ENCODE peak calls at places on chromosome X, in ten cellular contexts. E, O, A, Y, N, R, J, D, Q and C are unnamed samples.

GRCh38 chrX:56588397-56589188 is 25.2 kb downstream of the UBQLN2 start:
- DNase-seq in E (no peak), O (no peak), A (no peak), Y (no peak), N (no peak), R (no peak), J (no peak), D (no peak), Q (no peak), C (no peak)

GRCh38 chrX:7891928-7892327 is 35.3 kb downstream of the PNPLA4 start:
- DNase-seq in E (peak), O (no peak), A (no peak), Y (no peak), N (no peak), R (no peak), J (no peak), D (peak), Q (no peak), C (no peak)

GRCh38 chrX:130300010-130300282 is 31.2 kb upstream of the ZNF280C start:
- DNase-seq in E (no peak), O (no peak), A (no peak), Y (no peak), N (no peak), R (no peak), J (no peak), D (no peak), Q (no peak), C (no peak)

GRCh38 chrX:16822723-16823122 is 36.5 kb downstream of the TXLNG start:
- DNase-seq in E (no peak), O (no peak), A (peak), Y (no peak), N (no peak), R (no peak), J (peak), D (peak), Q (no peak), C (no peak)

GRCh38 chrX:21734175-21734574 is 23.7 kb downstream of the SMPX start:
- DNase-seq in E (no peak), O (no peak), A (no peak), Y (no peak), N (no peak), R (no peak), J (no peak), D (no peak), Q (no peak), C (no peak)

GRCh38 chrX:27619975-27620374 is 29.8 kb downstream of the DCAF8L2 start:
- DNase-seq in E (no peak), O (no peak), A (peak), Y (peak), N (no peak), R (no peak), J (peak), D (peak), Q (no peak), C (no peak)

GRCh38 chrX:24216037-24216436 is 66.5 kb downstream of the ZFX start:
- DNase-seq in E (no peak), O (no peak), A (no peak), Y (no peak), N (no peak), R (no peak), J (no peak), D (no peak), Q (no peak), C (no peak)

GRCh38 chrX:19046343-19047215 is 62.7 kb upstream of the PHKA2 start:
- DNase-seq in E (no peak), O (no peak), A (peak), Y (peak), N (no peak), R (no peak), J (no peak), D (peak), Q (no peak), C (no peak)

GRCh38 chrX:96361844-96362243 is 322.8 kb upstream of the DIAPH2 start:
- DNase-seq in E (no peak), O (no peak), A (no peak), Y (no peak), N (no peak), R (no peak), J (no peak), D (no peak), Q (no peak), C (no peak)

GRCh38 chrX:2451456-2452316 is 49.1 kb downstream of the DHRSX start:
- DNase-seq in E (no peak), O (no peak), A (peak), Y (peak), N (no peak), R (no peak), J (peak), D (peak), Q (peak), C (no peak)

GRCh38 chrX:129653985-129654651 is 638 bp downstream of the APLN start:
- DNase-seq in E (no peak), O (peak), A (no peak), Y (peak), N (peak), R (no peak), J (no peak), D (peak), Q (no peak), C (no peak)

GRCh38 chrX:64456828-64457227 is 61.6 kb upstream of the MTMR8 start:
- DNase-seq in E (no peak), O (no peak), A (no peak), Y (no peak), N (no peak), R (no peak), J (no peak), D (no peak), Q (no peak), C (no peak)

GRCh38 chrX:33062016-33062415 is 149.3 kb downstream of the DMD start:
- DNase-seq in E (no peak), O (no peak), A (no peak), Y (no peak), N (no peak), R (no peak), J (no peak), D (no peak), Q (no peak), C (no peak)

GRCh38 chrX:123088331-123088730 is 95.7 kb upstream of the GRIA3 start:
- DNase-seq in E (no peak), O (no peak), A (peak), Y (no peak), N (no peak), R (no peak), J (no peak), D (no peak), Q (no peak), C (no peak)

GRCh38 chrX:18441780-18442367 is 16.5 kb downstream of the CDKL5 start:
- DNase-seq in E (no peak), O (no peak), A (no peak), Y (no peak), N (no peak), R (no peak), J (no peak), D (no peak), Q (no peak), C (no peak)

GRCh38 chrX:1853916-1854315 is 239.1 kb downstream of the ASMT start:
- DNase-seq in E (no peak), O (no peak), A (no peak), Y (no peak), N (no peak), R (no peak), J (no peak), D (no peak), Q (no peak), C (no peak)

GRCh38 chrX:18906286-18906685 is 77.6 kb downstream of the PHKA2 start:
- DNase-seq in E (no peak), O (no peak), A (no peak), Y (no peak), N (no peak), R (no peak), J (no peak), D (no peak), Q (no peak), C (no peak)

GRCh38 chrX:118521435-118521834 is 25.8 kb downstream of the DOCK11 start:
- DNase-seq in E (no peak), O (no peak), A (peak), Y (no peak), N (no peak), R (no peak), J (peak), D (peak), Q (no peak), C (no peak)

GRCh38 chrX:41419082-41419481 is 28.1 kb upstream of the NYX start:
- DNase-seq in E (no peak), O (no peak), A (no peak), Y (no peak), N (no peak), R (no peak), J (no peak), D (no peak), Q (no peak), C (no peak)

GRCh38 chrX:109374276-109374960 is 107.5 kb downstream of the GUCY2F start:
- DNase-seq in E (no peak), O (no peak), A (peak), Y (no peak), N (no peak), R (no peak), J (no peak), D (no peak), Q (no peak), C (no peak)

GRCh38 chrX:107712231-107713204 is 63.1 kb downstream of the TSC22D3 start:
- DNase-seq in E (no peak), O (no peak), A (peak), Y (no peak), N (no peak), R (no peak), J (peak), D (peak), Q (no peak), C (no peak)

GRCh38 chrX:20270557-20270880 is 3.8 kb upstream of the RPS6KA3 start:
- DNase-seq in E (no peak), O (no peak), A (peak), Y (no peak), N (no peak), R (no peak), J (peak), D (peak), Q (no peak), C (no peak)

GRCh38 chrX:113058634-113059033 is 218.0 kb upstream of the AMOT start:
- DNase-seq in E (no peak), O (no peak), A (no peak), Y (no peak), N (no peak), R (no peak), J (no peak), D (no peak), Q (no peak), C (no peak)

GRCh38 chrX:9279271-9279596 is 185.6 kb upstream of the TBL1X start:
- DNase-seq in E (no peak), O (no peak), A (peak), Y (no peak), N (no peak), R (no peak), J (peak), D (peak), Q (no peak), C (no peak)

GRCh38 chrX:134929813-134930212 is 61.0 kb upstream of the SMIM10 start:
- DNase-seq in E (no peak), O (no peak), A (no peak), Y (no peak), N (no peak), R (no peak), J (no peak), D (no peak), Q (no peak), C (no peak)

GRCh38 chrX:153646620-153647373 is at the start of gene DUSP9:
- DNase-seq in E (no peak), O (no peak), A (peak), Y (peak), N (peak), R (peak), J (peak), D (peak), Q (no peak), C (peak)

GRCh38 chrX:7108995-7109634 is 38.4 kb upstream of the STS start:
- DNase-seq in E (no peak), O (no peak), A (peak), Y (no peak), N (no peak), R (no peak), J (peak), D (no peak), Q (no peak), C (peak)

GRCh38 chrX:129755779-129756650 is 17.2 kb downstream of the XPNPEP2 start:
- DNase-seq in E (no peak), O (no peak), A (no peak), Y (peak), N (no peak), R (no peak), J (no peak), D (no peak), Q (no peak), C (no peak)

GRCh38 chrX:55919367-55920221 is 202.0 kb downstream of the RRAGB start:
- DNase-seq in E (no peak), O (no peak), A (no peak), Y (no peak), N (no peak), R (no peak), J (no peak), D (no peak), Q (no peak), C (no peak)

GRCh38 chrX:11577603-11578002 is 88.1 kb downstream of the ARHGAP6 start:
- DNase-seq in E (no peak), O (no peak), A (no peak), Y (no peak), N (no peak), R (no peak), J (no peak), D (no peak), Q (no peak), C (no peak)

GRCh38 chrX:148416931-148417330 is 83.5 kb upstream of the AFF2 start:
- DNase-seq in E (no peak), O (no peak), A (peak), Y (no peak), N (no peak), R (no peak), J (peak), D (no peak), Q (no peak), C (no peak)

GRCh38 chrX:135185795-135186443 is 14.7 kb upstream of the CT55 start:
- DNase-seq in E (peak), O (no peak), A (peak), Y (peak), N (peak), R (no peak), J (peak), D (peak), Q (peak), C (peak)

GRCh38 chrX:107775734-107776511 is at the start of gene TSC22D3:
- DNase-seq in E (peak), O (peak), A (peak), Y (peak), N (peak), R (peak), J (peak), D (peak), Q (no peak), C (peak)

GRCh38 chrX:47191806-47192401 is 1.7 kb upstream of the UBA1 start:
- DNase-seq in E (no peak), O (no peak), A (no peak), Y (peak), N (no peak), R (no peak), J (no peak), D (no peak), Q (no peak), C (no peak)

GRCh38 chrX:105698386-105698785 is 124.0 kb upstream of the NRK start:
- DNase-seq in E (no peak), O (no peak), A (peak), Y (no peak), N (no peak), R (no peak), J (no peak), D (peak), Q (no peak), C (no peak)

GRCh38 chrX:105703876-105704275 is 118.5 kb upstream of the NRK start:
- DNase-seq in E (no peak), O (no peak), A (no peak), Y (no peak), N (no peak), R (no peak), J (no peak), D (no peak), Q (no peak), C (no peak)

GRCh38 chrX:105706041-105706440 is 116.3 kb upstream of the NRK start:
- DNase-seq in E (no peak), O (no peak), A (peak), Y (no peak), N (no peak), R (no peak), J (peak), D (peak), Q (no peak), C (no peak)

GRCh38 chrX:105700316-105700715 is 122.0 kb upstream of the NRK start:
- DNase-seq in E (no peak), O (no peak), A (no peak), Y (no peak), N (no peak), R (no peak), J (no peak), D (no peak), Q (no peak), C (no peak)

DNA sequence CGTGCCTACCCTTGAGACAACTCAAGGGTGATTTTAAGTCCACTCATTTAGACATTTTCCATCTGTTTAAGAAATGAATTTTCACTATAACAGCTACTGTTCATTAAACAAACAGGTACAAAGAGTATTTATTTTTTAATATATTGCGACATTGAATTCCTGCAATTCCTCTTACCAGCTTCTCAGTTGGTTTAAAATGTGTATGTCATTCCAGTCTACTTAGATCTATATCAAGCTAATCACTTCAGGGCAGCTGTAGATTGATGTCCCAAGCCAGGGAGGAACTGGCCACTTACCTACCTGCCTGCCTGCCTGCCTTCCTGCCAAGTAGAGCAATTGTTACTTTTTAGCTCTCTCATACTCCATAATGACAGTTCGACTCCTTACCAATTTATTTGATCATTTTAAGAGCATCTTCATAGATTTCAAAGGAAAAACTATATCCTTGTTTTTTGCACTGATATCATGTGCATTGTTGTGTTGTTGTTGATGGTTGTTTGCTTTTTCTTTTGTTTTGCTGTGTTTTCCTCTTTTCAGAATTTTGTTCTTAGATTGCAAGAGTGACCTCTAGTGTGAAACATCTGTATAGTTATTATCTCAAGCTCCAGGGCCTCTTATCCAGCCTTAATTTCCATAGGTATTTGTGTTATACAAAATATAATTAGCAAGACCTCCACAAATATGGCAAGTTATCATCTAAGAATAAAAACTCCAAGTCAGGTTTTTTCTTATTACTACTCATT is 120.9 kb upstream of the NRK start:
- DNase-seq in E (no peak), O (no peak), A (peak), Y (peak), N (no peak), R (no peak), J (peak), D (peak), Q (no peak), C (no peak)
- TF ChIP-seq CTCF in E (peak), O (peak), A (peak), Y (no peak), N (no peak), R (peak), J (peak), D (peak), Q (no peak), C (no peak)

DNA sequence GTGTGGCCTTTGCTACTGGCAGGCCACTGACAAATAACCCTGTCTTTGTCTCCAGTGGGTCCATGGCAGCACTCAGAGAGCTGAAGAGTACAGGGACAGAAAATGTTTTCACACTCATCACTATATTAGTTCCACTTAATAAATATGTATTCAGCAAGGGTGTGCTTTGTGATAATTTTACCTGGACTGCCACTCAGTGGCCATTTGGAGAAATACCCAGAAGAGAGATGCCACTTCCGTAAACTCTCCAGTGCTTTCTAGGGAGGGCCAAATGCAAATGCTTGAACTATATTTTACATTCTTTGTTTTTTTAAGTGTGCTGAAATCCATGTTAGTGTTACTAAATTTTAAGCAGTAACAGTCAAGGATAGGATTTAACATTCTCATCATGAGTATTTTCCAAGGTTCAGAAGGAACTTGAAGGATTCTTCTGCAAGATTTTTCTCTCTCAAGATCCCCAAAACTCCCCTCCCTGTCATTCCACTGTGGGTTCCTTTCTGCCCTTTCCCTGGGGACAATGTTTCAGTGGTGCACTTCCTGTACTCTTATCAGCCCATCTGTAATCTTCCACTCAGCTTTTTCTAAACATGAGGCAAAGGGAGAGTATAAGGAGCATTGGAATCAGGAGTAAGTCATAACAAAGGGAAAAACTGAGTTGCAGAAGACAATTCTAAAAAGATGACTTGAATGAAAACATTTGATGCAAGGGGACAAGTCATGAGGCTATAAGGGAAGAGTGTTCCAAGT is 46.0 kb downstream of the TFDP3 start:
- DNase-seq in E (no peak), O (no peak), A (peak), Y (peak), N (no peak), R (no peak), J (peak), D (peak), Q (no peak), C (no peak)
- TF ChIP-seq CTCF in E (peak), O (peak), A (no peak), Y (peak), N (peak), R (peak), J (peak), D (peak), Q (no peak), C (peak)

GRCh38 chrX:30493348-30493747 is 84.2 kb downstream of the TASL start:
- DNase-seq in E (no peak), O (no peak), A (no peak), Y (no peak), N (no peak), R (no peak), J (no peak), D (no peak), Q (no peak), C (no peak)

GRCh38 chrX:30483996-30484395 is 93.6 kb downstream of the TASL start:
- DNase-seq in E (no peak), O (no peak), A (no peak), Y (no peak), N (no peak), R (no peak), J (no peak), D (no peak), Q (no peak), C (no peak)

GRCh38 chrX:30489323-30489722 is 88.2 kb downstream of the TASL start:
- DNase-seq in E (no peak), O (no peak), A (no peak), Y (peak), N (no peak), R (no peak), J (no peak), D (no peak), Q (no peak), C (no peak)

DNA sequence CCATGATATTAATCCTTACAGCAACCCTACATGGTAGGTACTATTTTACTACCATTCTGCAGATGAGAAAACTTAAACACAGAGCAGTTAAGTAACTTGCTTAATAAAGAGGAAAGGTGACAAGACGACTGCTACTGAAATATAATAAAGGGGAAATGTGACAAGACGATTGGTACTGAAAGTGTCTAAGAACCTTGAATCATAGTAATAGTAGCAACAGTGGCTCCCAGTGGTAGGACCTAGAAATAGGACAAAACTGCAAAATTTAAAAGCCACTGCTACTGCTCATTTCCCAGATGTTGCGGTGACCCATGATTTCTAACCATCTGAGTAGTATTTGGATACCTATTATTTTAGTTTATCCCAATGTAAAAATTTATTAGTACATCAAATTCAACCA is 89.5 kb downstream of the TASL start:
- DNase-seq in E (no peak), O (no peak), A (peak), Y (peak), N (no peak), R (no peak), J (peak), D (peak), Q (no peak), C (no peak)
- TF ChIP-seq CTCF in E (no peak), O (no peak), A (peak), Y (no peak), N (no peak), R (peak), J (peak), D (peak), Q (no peak), C (no peak)

DNA sequence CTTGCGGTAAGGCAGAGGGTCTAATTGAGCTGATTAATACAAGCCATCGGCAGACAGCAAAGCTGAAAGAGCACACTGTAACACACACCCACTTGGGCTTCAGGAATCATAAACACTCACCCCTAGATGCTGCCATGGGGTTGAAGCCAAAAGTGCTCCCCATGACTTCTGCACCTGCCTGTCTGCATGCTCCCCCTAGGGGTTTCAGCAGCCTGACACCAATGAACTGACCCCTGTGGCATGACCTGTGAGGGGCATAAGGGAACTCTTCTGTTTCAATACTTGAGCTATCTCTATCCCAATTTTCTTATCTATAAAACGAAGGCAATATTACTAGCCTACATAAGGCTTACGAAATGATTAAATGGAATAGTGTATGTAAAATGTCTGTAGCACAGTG is 23.0 kb upstream of the IL13RA2 start:
- DNase-seq in E (no peak), O (no peak), A (no peak), Y (no peak), N (no peak), R (no peak), J (no peak), D (no peak), Q (no peak), C (no peak)
- TF ChIP-seq CTCF in E (no peak), O (no peak), A (no peak), Y (no peak), N (no peak), R (no peak), J (no peak), D (no peak), Q (no peak), C (no peak)